ENCODE peak calls at places on chromosomes 1 and 21, in ten cellular contexts. E, G, J, M, R, W, C, O, F and L are unnamed samples.

GRCh38 chr1:244381887-244382565 is 69.7 kb downstream of the ADSS2 start:
- DNase-seq in C (no peak), M (peak), W (no peak), E (no peak), F (peak), R (no peak), J (no peak), G (peak), O (no peak), L (no peak)

GRCh38 chr21:33843216-33843615 is 72.4 kb downstream of the ATP5PO start:
- DNase-seq in W (no peak), R (peak), M (no peak), J (peak), E (no peak), G (no peak), F (no peak), O (no peak), C (peak), L (no peak)

GRCh38 chr1:228378453-228379164 is 28.0 kb downstream of the TRIM11 start:
- DNase-seq in J (peak), G (peak), E (peak), F (peak), O (peak), M (peak), R (peak), W (no peak), C (peak), L (no peak)

GRCh38 chr1:24283326-24284155 is 35.6 kb upstream of the GRHL3 start:
- DNase-seq in G (peak), J (no peak), M (peak), E (no peak), F (peak), O (no peak), R (no peak), C (peak), W (no peak), L (no peak)

GRCh38 chr1:180542530-180543171 is 16.1 kb upstream of the OVAAL start:
- DNase-seq in G (peak), F (no peak), J (no peak), C (no peak), M (peak), R (no peak), O (no peak), E (no peak), W (no peak), L (no peak)

GRCh38 chr21:44870748-44871495 is 2.6 kb downstream of the PTTG1IP start:
- DNase-seq in F (no peak), G (no peak), W (no peak), O (no peak), M (peak), C (no peak), J (peak), E (no peak), R (peak), L (no peak)

GRCh38 chr1:23202263-23202749 is 15.0 kb downstream of the HTR1D start:
- DNase-seq in W (peak), G (peak), C (no peak), R (no peak), J (no peak), M (peak), E (no peak), F (no peak), O (no peak), L (no peak)

GRCh38 chr1:167659440-167659839 is 29.4 kb downstream of the RCSD1 start:
- DNase-seq in R (no peak), O (no peak), W (no peak), C (no peak), E (no peak), J (no peak), M (peak), G (no peak), F (no peak), L (no peak)

GRCh38 chr21:41764558-41765392 is 2.1 kb downstream of the RIPK4 start:
- DNase-seq in J (no peak), M (no peak), R (no peak), E (no peak), C (no peak), F (no peak), O (no peak), W (no peak), G (no peak), L (no peak)

GRCh38 chr1:35642472-35642955 is 1.2 kb upstream of the PSMB2 start:
- DNase-seq in C (no peak), E (no peak), W (no peak), F (no peak), O (no peak), J (no peak), G (no peak), R (no peak), M (peak), L (no peak)

GRCh38 chr1:35641233-35641866 is at the start of gene PSMB2:
- DNase-seq in E (peak), R (peak), O (peak), F (peak), J (peak), W (peak), C (peak), M (peak), G (peak), L (peak)

GRCh38 chr1:35650416-35650815 is 9.1 kb upstream of the PSMB2 start:
- DNase-seq in W (no peak), F (no peak), O (no peak), G (no peak), J (no peak), M (no peak), C (no peak), E (no peak), R (no peak), L (no peak)

GRCh38 chr1:35644204-35644603 is 2.9 kb upstream of the PSMB2 start:
- DNase-seq in M (no peak), O (no peak), G (no peak), F (no peak), R (no peak), E (no peak), W (no peak), J (no peak), C (no peak), L (no peak)

GRCh38 chr1:35646043-35646442 is 4.7 kb upstream of the PSMB2 start:
- DNase-seq in J (no peak), M (no peak), W (no peak), E (no peak), F (no peak), R (no peak), C (no peak), G (peak), O (no peak), L (no peak)
- TF ChIP-seq CTCF in J (no peak), M (peak), W (peak), E (no peak), F (no peak), R (no peak), C (no peak), G (peak), O (no peak), L (no peak)

GRCh38 chr1:202561726-202562442 is 148.4 kb downstream of the SYT2 start:
- DNase-seq in J (no peak), F (no peak), O (no peak), E (no peak), R (no peak), M (no peak), G (no peak), W (peak), C (no peak), L (no peak)
- TF ChIP-seq CTCF in J (no peak), F (peak), O (no peak), E (no peak), R (peak), M (peak), G (peak), W (peak), C (peak), L (no peak)

DNA sequence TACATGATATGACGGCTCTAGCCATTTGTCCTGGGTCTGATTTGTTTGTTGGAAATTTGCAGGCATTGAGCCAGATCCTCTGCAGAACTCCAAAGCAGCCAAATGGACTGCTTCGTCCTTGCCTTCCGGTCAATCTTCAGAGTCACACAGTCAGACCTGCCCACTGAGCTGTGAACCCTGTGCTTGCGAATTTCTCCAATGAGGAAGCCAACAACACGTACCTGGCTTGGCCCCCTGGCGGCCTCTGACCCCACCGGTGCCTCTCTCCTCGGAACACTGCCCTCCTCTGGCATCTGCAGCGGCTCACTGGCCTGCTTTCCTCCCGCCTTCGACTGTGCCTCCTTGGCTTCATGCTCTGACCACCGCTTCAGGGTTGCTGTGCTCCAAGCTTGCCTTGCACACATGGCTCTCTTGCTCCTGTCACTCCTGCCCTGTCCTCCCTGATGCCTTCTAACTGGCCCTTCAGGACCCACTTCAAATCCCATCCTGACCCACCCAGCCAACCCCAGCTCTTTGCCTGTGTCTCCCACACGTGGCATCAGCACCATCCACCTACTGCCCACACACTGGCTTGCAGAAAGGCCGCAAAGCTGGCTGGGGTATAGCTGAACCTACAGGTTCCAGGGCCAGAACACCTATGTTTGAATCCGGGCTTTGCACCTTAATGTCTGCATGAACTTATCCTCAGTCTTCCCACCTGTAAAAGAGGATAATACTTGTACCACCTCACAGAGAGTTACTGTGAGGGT is 128.2 kb downstream of the KCNN3 start:
- DNase-seq in E (no peak), W (no peak), O (no peak), F (no peak), G (peak), J (no peak), R (no peak), M (no peak), C (no peak), L (no peak)
- TF ChIP-seq CTCF in E (no peak), W (no peak), O (no peak), F (no peak), G (no peak), J (peak), R (no peak), M (no peak), C (no peak), L (no peak)

GRCh38 chr21:32350211-32350980 is 42.4 kb downstream of the URB1 start:
- DNase-seq in R (no peak), G (no peak), C (no peak), J (no peak), F (no peak), E (no peak), M (no peak), W (no peak), O (no peak), L (no peak)
- TF ChIP-seq CTCF in R (no peak), G (no peak), C (no peak), J (no peak), F (no peak), E (no peak), M (no peak), W (no peak), O (no peak), L (no peak)

DNA sequence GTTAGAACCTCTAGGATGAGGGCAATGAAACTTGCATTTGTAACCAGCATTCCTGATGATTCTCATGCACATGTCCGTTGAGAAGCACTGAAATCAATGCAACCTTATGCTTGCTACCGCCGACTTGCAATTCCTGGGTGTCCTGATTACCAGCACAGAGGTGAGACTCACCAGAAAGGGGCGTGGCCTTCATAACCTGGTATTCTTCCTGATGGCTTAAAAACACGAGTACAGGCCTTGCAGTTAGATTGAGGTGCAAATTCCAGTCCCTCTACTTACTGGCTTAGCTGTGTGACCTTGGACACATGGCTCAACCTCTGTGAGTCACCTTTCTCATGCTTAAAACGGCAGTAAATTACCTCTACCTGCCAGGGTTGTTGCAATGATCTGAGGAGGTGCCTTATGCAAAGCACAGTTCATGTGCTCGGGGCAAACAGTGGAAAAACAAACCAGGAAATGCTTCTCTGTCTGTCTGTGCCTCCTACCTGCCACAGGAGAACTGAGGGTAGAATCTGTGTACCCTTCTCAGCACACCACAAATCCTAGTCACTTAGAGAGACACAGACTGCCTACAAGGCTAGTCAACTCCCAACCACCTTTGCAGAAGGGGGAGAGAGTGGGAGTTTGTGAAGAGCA is 39.1 kb upstream of the ECE1 start:
- DNase-seq in W (no peak), F (no peak), C (no peak), G (peak), J (peak), E (no peak), O (no peak), R (no peak), M (no peak), L (no peak)
- TF ChIP-seq CTCF in W (no peak), F (no peak), C (no peak), G (no peak), J (no peak), E (no peak), O (no peak), R (no peak), M (no peak), L (no peak)

GRCh38 chr1:18681423-18681835 is 50.8 kb downstream of the PAX7 start:
- DNase-seq in F (no peak), G (peak), O (no peak), R (no peak), W (peak), E (peak), C (no peak), J (no peak), M (peak), L (peak)
- TF ChIP-seq CTCF in F (peak), G (peak), O (peak), R (peak), W (peak), E (peak), C (peak), J (peak), M (peak), L (peak)

GRCh38 chr1:80153762-80154555 is 1147.4 kb upstream of the ADGRL4 start:
- DNase-seq in E (no peak), J (peak), W (no peak), O (no peak), G (peak), F (no peak), M (no peak), R (no peak), C (no peak), L (no peak)
- TF ChIP-seq CTCF in E (no peak), J (no peak), W (no peak), O (no peak), G (no peak), F (no peak), M (no peak), R (no peak), C (no peak), L (no peak)

DNA sequence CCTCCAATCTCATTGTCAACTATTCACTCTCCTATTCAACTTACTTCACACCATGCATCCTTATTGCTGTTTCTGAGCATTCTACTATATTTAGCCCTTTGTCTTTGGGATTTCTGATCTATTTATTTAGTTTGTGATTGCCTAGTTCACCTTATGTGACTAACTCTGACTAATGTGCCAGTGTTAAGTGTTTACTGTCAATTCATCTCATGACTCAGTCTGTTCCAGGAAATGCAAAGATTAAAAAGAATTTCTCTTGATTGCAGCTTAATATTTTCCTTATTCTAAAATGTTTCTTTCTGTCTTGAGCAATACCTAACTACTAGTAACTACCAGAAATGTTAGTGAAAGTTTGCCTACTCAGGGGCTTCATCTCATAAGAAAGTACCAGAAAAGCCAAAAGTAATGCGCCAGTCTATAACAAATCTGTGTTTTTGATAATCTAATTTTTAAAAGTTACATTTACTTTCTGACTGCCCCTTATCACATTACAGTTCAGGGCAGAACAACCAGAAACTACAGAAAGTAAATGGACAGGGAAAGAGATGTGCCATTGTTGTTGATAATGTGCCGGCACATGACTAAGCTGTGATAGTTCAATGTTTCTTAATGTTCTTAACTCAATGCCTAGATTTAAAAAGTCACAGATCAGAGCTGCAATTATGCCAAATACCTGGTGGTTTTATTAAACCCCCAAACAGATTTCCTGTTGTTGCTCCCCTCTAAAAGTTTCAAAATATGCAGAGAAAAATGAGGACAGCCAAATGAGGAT is 556.5 kb downstream of the PTBP2 start:
- DNase-seq in O (no peak), J (no peak), C (no peak), E (no peak), R (no peak), G (peak), W (no peak), F (peak), M (peak), L (no peak)
- TF ChIP-seq CTCF in O (no peak), J (no peak), C (no peak), E (no peak), R (no peak), G (no peak), W (no peak), F (no peak), M (no peak), L (no peak)

GRCh38 chr1:18512883-18513282 is 32.2 kb downstream of the KLHDC7A start:
- DNase-seq in J (no peak), W (no peak), R (no peak), O (no peak), E (no peak), C (no peak), M (no peak), G (no peak), F (no peak), L (no peak)

GRCh38 chr1:18508084-18508483 is 27.4 kb downstream of the KLHDC7A start:
- DNase-seq in F (no peak), C (no peak), O (no peak), M (no peak), R (no peak), W (no peak), G (no peak), J (no peak), E (no peak), L (no peak)

GRCh38 chr1:18513995-18514394 is 33.3 kb downstream of the KLHDC7A start:
- DNase-seq in O (no peak), F (no peak), J (no peak), R (no peak), E (no peak), M (no peak), G (no peak), W (no peak), C (no peak), L (no peak)

GRCh38 chr1:18515120-18515667 is 34.5 kb downstream of the KLHDC7A start:
- DNase-seq in J (no peak), O (no peak), F (no peak), G (no peak), R (no peak), C (no peak), M (no peak), E (no peak), W (no peak), L (no peak)

GRCh38 chr1:18511469-18511997 is 30.8 kb downstream of the KLHDC7A start:
- DNase-seq in F (no peak), R (no peak), G (no peak), O (no peak), E (no peak), W (no peak), J (no peak), M (no peak), C (no peak), L (no peak)
- TF ChIP-seq CTCF in F (no peak), R (no peak), G (no peak), O (peak), E (no peak), W (no peak), J (no peak), M (no peak), C (no peak), L (no peak)